ENCODE peak calls at places on chromosome 9, in four cellular contexts. One of them, this sample, is unnamed.

GRCh38 chr9:27183151-27183550 is 74.1 kb downstream of the TEK start:
- DNase-seq in K562: no peak
- DNase-seq in SK-N-SH: no peak
- DNase-seq in GM12878: no peak
- DNase-seq in this sample: no peak

GRCh38 chr9:27407966-27408365 is 111.0 kb upstream of the EQTN start:
- DNase-seq in GM12878: no peak
- DNase-seq in K562: no peak
- DNase-seq in SK-N-SH: no peak
- DNase-seq in this sample: no peak

GRCh38 chr9:20125721-20126120 is 336.9 kb upstream of the SLC24A2 start:
- DNase-seq in GM12878: no peak
- DNase-seq in K562: no peak
- DNase-seq in SK-N-SH: peak; percentile 3
- DNase-seq in this sample: no peak

GRCh38 chr9:119366909-119367690 is 2.1 kb downstream of the BRINP1 start:
- DNase-seq in GM12878: no peak
- DNase-seq in K562: no peak
- DNase-seq in SK-N-SH: no peak
- DNase-seq in this sample: no peak

GRCh38 chr9:134210908-134211810 is 46.8 kb upstream of the RNU6ATAC start:
- DNase-seq in GM12878: no peak
- DNase-seq in K562: no peak
- DNase-seq in SK-N-SH: peak; percentile 20
- DNase-seq in this sample: no peak

GRCh38 chr9:129748249-129748648 is 4.6 kb downstream of the PTGES start:
- DNase-seq in K562: no peak
- DNase-seq in GM12878: no peak
- DNase-seq in SK-N-SH: no peak
- DNase-seq in this sample: no peak

GRCh38 chr9:71353723-71354122 is 232.3 kb upstream of the TRPM3 start:
- DNase-seq in GM12878: no peak
- DNase-seq in SK-N-SH: no peak
- DNase-seq in K562: no peak
- DNase-seq in this sample: no peak

GRCh38 chr9:87973791-87974292 is 491 bp downstream of the CDK20 start:
- DNase-seq in GM12878: no peak
- DNase-seq in SK-N-SH: peak; percentile 34
- DNase-seq in K562: no peak
- DNase-seq in this sample: no peak

GRCh38 chr9:133515615-133516255 is 9.0 kb downstream of the MYMK start:
- DNase-seq in K562: no peak
- DNase-seq in SK-N-SH: no peak
- DNase-seq in GM12878: no peak
- DNase-seq in this sample: no peak

GRCh38 chr9:110601098-110601497 is 21.6 kb upstream of the SVEP1 start:
- DNase-seq in SK-N-SH: no peak
- DNase-seq in GM12878: no peak
- DNase-seq in K562: no peak
- DNase-seq in this sample: no peak

GRCh38 chr9:105360344-105360743 is 87.5 kb upstream of the FSD1L start:
- DNase-seq in GM12878: no peak
- DNase-seq in SK-N-SH: no peak
- DNase-seq in K562: no peak
- DNase-seq in this sample: no peak

GRCh38 chr9:89481161-89481915 is 16.6 kb downstream of the SEMA4D start:
- DNase-seq in SK-N-SH: no peak
- DNase-seq in GM12878: no peak
- DNase-seq in K562: no peak
- DNase-seq in this sample: no peak

GRCh38 chr9:111953444-111953843 is 56.8 kb downstream of the UGCG start:
- DNase-seq in SK-N-SH: no peak
- DNase-seq in GM12878: no peak
- DNase-seq in K562: no peak
- DNase-seq in this sample: no peak

GRCh38 chr9:124778575-124779367 is 1.8 kb downstream of the OLFML2A start:
- DNase-seq in K562: no peak
- DNase-seq in GM12878: no peak
- DNase-seq in SK-N-SH: no peak
- DNase-seq in this sample: no peak

GRCh38 chr9:37432020-37432419 is 9.5 kb downstream of the GRHPR start:
- DNase-seq in K562: no peak
- DNase-seq in SK-N-SH: no peak
- DNase-seq in GM12878: no peak
- DNase-seq in this sample: no peak

GRCh38 chr9:2676466-2676865 is 40.8 kb upstream of the KCNV2 start:
- DNase-seq in K562: no peak
- DNase-seq in SK-N-SH: no peak
- DNase-seq in GM12878: no peak
- DNase-seq in this sample: no peak

GRCh38 chr9:87909310-87910041 is 8.3 kb upstream of the SPATA31C1 start:
- DNase-seq in GM12878: no peak
- DNase-seq in SK-N-SH: no peak
- DNase-seq in K562: peak; percentile 42
- DNase-seq in this sample: no peak

GRCh38 chr9:95336281-95336680 is 18.8 kb upstream of the FANCC start:
- DNase-seq in K562: no peak
- DNase-seq in GM12878: no peak
- DNase-seq in SK-N-SH: peak; percentile 40
- DNase-seq in this sample: no peak

GRCh38 chr9:133890583-133890982 is 101.5 kb downstream of the VAV2 start:
- DNase-seq in SK-N-SH: no peak
- DNase-seq in GM12878: no peak
- DNase-seq in K562: no peak
- DNase-seq in this sample: no peak

GRCh38 chr9:87834357-87834756 is 48.3 kb upstream of the SPATA31E1 start:
- DNase-seq in K562: no peak
- DNase-seq in GM12878: no peak
- DNase-seq in SK-N-SH: no peak
- DNase-seq in this sample: no peak

GRCh38 chr9:112890106-112891081 is at the start of gene SLC46A2:
- DNase-seq in K562: no peak
- DNase-seq in GM12878: no peak
- DNase-seq in SK-N-SH: peak; percentile 73
- DNase-seq in this sample: no peak

GRCh38 chr9:122372856-122373845 is 2.3 kb downstream of the PTGS1 start:
- DNase-seq in GM12878: no peak
- DNase-seq in SK-N-SH: no peak
- DNase-seq in K562: no peak
- DNase-seq in this sample: no peak

GRCh38 chr9:132350861-132351315 is 3.9 kb downstream of the SETX start:
- DNase-seq in SK-N-SH: no peak
- DNase-seq in GM12878: no peak
- DNase-seq in K562: no peak
- DNase-seq in this sample: no peak

GRCh38 chr9:111483419-111483861 is 743 bp downstream of the ECPAS start:
- DNase-seq in GM12878: no peak
- DNase-seq in SK-N-SH: peak; percentile 91
- DNase-seq in K562: peak; percentile 72
- DNase-seq in this sample: peak; percentile 56

GRCh38 chr9:130478152-130478551 is 33.4 kb downstream of the ASS1 start:
- DNase-seq in K562: no peak
- DNase-seq in GM12878: no peak
- DNase-seq in SK-N-SH: no peak
- DNase-seq in this sample: no peak

GRCh38 chr9:105062222-105062850 is 134.4 kb upstream of the ABCA1 start:
- DNase-seq in GM12878: no peak
- DNase-seq in K562: no peak
- DNase-seq in SK-N-SH: no peak
- DNase-seq in this sample: no peak

GRCh38 chr9:108746864-108747263 is 108.9 kb downstream of the ACTL7B start:
- DNase-seq in GM12878: no peak
- DNase-seq in K562: no peak
- DNase-seq in SK-N-SH: no peak
- DNase-seq in this sample: no peak

GRCh38 chr9:118891213-118891612 is 478.0 kb downstream of the BRINP1 start:
- DNase-seq in K562: no peak
- DNase-seq in GM12878: no peak
- DNase-seq in SK-N-SH: no peak
- DNase-seq in this sample: no peak

GRCh38 chr9:37119360-37119759 is 1.0 kb upstream of the ZCCHC7 start:
- DNase-seq in K562: peak; percentile 9
- DNase-seq in SK-N-SH: no peak
- DNase-seq in GM12878: no peak
- DNase-seq in this sample: no peak

GRCh38 chr9:69658987-69659677 is 13.0 kb downstream of the APBA1 start:
- DNase-seq in GM12878: no peak
- DNase-seq in K562: no peak
- DNase-seq in SK-N-SH: no peak
- DNase-seq in this sample: no peak

GRCh38 chr9:74122661-74123060 is 374.5 kb upstream of the RORB start:
- DNase-seq in K562: no peak
- DNase-seq in SK-N-SH: no peak
- DNase-seq in GM12878: no peak
- DNase-seq in this sample: no peak

GRCh38 chr9:81534138-81534865 is 155.0 kb downstream of the TLE1 start:
- DNase-seq in SK-N-SH: no peak
- DNase-seq in GM12878: no peak
- DNase-seq in K562: no peak
- DNase-seq in this sample: no peak

GRCh38 chr9:89433826-89434225 is 64.1 kb downstream of the SEMA4D start:
- DNase-seq in SK-N-SH: no peak
- DNase-seq in GM12878: no peak
- DNase-seq in K562: no peak
- DNase-seq in this sample: no peak

GRCh38 chr9:33931326-33931725 is 114.4 kb downstream of the UBE2R2 start:
- DNase-seq in GM12878: no peak
- DNase-seq in K562: no peak
- DNase-seq in SK-N-SH: no peak
- DNase-seq in this sample: no peak

GRCh38 chr9:33289501-33289900 is 815 bp upstream of the NFX1 start:
- DNase-seq in GM12878: no peak
- DNase-seq in SK-N-SH: peak; percentile 38
- DNase-seq in K562: no peak
- DNase-seq in this sample: no peak

DNA sequence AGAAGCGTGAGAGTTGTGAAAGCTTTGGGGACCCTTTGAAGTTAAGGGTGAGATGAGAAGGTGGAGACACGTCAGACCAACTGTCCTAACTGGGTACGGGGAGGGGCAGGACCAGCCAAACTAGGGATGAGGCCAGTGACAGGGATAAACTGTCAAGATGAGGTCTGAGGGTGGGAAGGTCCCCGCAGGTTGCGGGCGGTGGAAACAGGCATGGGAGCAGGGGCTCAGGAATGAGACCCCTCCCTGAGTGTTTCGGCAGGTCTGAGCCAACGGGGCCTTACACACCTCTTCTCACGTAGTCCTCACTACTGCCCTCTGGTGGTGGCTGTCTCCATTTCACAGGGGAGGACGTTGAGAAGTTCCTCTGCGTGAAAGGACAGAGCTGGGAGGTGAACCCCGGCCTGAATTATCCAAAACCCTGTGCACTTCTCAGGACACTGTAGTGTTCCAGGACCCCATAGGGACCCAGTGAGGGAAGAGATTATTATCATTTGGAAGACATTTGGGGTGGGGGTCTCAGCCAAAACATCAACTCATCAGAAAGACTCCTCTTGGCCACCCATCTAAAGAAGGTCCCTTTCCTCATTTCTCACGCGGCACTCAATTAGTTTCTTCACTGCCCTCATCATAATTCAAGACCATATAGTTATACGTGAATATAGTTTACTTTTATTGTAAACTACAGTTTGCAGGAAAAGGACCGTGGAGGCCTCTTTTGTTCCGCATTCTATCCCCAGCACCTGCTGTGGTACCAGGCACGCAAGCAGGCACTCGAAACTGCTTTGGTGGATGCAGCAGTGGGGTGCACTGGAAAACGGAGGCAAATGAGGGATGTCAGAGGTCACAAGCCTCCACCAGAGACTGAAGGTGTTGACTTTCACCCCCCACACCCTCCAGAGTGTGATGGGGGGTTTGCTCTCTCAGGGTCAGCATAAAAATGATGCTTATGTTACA is 21.7 kb upstream of the NANS start:
- DNase-seq in GM12878: peak; percentile 61
- DNase-seq in K562: peak; percentile 84
- DNase-seq in SK-N-SH: peak; percentile 79
- DNase-seq in this sample: peak; percentile 85
- TF ChIP-seq FOXM1 in GM12878: peak; percentile 27
- TF ChIP-seq FOXM1 in K562: no peak
- TF ChIP-seq FOXM1 in SK-N-SH: no peak
- TF ChIP-seq FOXM1 in this sample: no peak

GRCh38 chr9:76707510-76707909 is 56.7 kb upstream of the PCA3 start:
- DNase-seq in SK-N-SH: no peak
- DNase-seq in K562: no peak
- DNase-seq in GM12878: no peak
- DNase-seq in this sample: no peak

GRCh38 chr9:76700916-76701315 is 63.3 kb upstream of the PCA3 start:
- DNase-seq in K562: no peak
- DNase-seq in SK-N-SH: no peak
- DNase-seq in GM12878: no peak
- DNase-seq in this sample: no peak

GRCh38 chr9:76701441-76702031 is 62.7 kb upstream of the PCA3 start:
- DNase-seq in GM12878: no peak
- DNase-seq in K562: no peak
- DNase-seq in SK-N-SH: no peak
- DNase-seq in this sample: no peak

GRCh38 chr9:76703270-76703669 is 61.0 kb upstream of the PCA3 start:
- DNase-seq in SK-N-SH: no peak
- DNase-seq in GM12878: no peak
- DNase-seq in K562: peak; percentile 9
- DNase-seq in this sample: no peak

DNA sequence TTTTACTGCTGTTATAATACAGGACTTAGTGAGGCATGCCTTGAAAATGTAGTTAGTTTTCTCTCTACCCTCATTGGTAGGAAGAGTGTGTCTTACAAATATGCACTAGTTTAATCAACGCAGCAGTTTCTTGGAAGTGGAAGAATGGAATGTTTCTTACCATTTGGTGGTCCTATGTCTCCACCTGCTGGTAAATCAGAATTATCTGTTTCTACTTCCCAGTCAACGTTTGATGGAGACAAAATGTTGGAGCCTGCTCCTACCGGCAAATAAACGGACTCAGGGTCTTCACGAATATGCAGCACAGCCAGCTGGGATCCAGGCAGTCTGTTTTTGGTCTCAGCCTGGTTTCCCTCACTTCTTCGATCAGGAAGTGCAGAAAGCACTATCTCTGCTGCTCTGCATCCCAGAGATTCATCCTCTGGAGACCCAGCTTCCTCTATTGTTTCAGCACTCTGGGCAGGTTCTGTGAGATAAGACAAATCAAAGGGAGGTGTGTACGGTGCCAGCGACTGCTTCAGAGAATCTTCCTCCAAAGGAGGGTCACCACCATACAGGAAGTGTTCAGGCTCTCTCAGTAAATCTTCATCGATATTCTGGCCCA is 59.5 kb upstream of the PCA3 start:
- DNase-seq in K562: peak; percentile 29
- DNase-seq in GM12878: peak; percentile 20
- DNase-seq in SK-N-SH: peak; percentile 39
- DNase-seq in this sample: peak; percentile 63
- TF ChIP-seq FOXM1 in K562: no peak
- TF ChIP-seq FOXM1 in GM12878: no peak
- TF ChIP-seq FOXM1 in SK-N-SH: no peak
- TF ChIP-seq FOXM1 in this sample: no peak

GRCh38 chr9:136526625-136527066 is 19.2 kb downstream of the NOTCH1 start:
- DNase-seq in SK-N-SH: no peak
- DNase-seq in GM12878: no peak
- DNase-seq in K562: peak; percentile 31
- DNase-seq in this sample: no peak
- TF ChIP-seq FOXM1 in SK-N-SH: no peak
- TF ChIP-seq FOXM1 in GM12878: no peak
- TF ChIP-seq FOXM1 in K562: no peak
- TF ChIP-seq FOXM1 in this sample: no peak

GRCh38 chr9:91954841-91955471 is 4.9 kb upstream of the ROR2 start:
- DNase-seq in GM12878: no peak
- DNase-seq in K562: peak; percentile 68
- DNase-seq in SK-N-SH: peak; percentile 68
- DNase-seq in this sample: peak; percentile 68
- TF ChIP-seq FOXM1 in GM12878: no peak
- TF ChIP-seq FOXM1 in K562: no peak
- TF ChIP-seq FOXM1 in SK-N-SH: no peak
- TF ChIP-seq FOXM1 in this sample: no peak

This sample was measured in HEK293T.